ENCODE peak calls at places on chromosomes 12 and 14, in four cellular contexts. One of them, this sample, is unnamed.

GRCh38 chr12:27733052-27733656 is 22.5 kb downstream of the MRPS35 start:
- DNase-seq in stimulated activated CD4-positive, alpha-beta T cell treated with anti-CD3 and anti-CD28 coated beads, Interleukin-4, amount 100 ng/mL, for 48 hours: no peak
- DNase-seq in naive thymus-derived CD8-positive, alpha-beta T cell: no peak
- DNase-seq in activated T-cell treated with anti-CD3 and anti-CD28 coated beads, Interleukin-2, amount 50 U/mL, for 72 hours: peak; percentile 36
- DNase-seq in this sample: no peak

GRCh38 chr14:90534838-90535555 is 138.2 kb downstream of the CALM1 start:
- DNase-seq in stimulated activated CD4-positive, alpha-beta T cell treated with anti-CD3 and anti-CD28 coated beads, Interleukin-4, amount 100 ng/mL, for 48 hours: no peak
- DNase-seq in activated T-cell treated with anti-CD3 and anti-CD28 coated beads, Interleukin-2, amount 50 U/mL, for 72 hours: no peak
- DNase-seq in naive thymus-derived CD8-positive, alpha-beta T cell: peak; percentile 49
- DNase-seq in this sample: no peak

GRCh38 chr12:5904969-5905368 is 40.1 kb downstream of the ANO2 start:
- DNase-seq in activated T-cell treated with anti-CD3 and anti-CD28 coated beads, Interleukin-2, amount 50 U/mL, for 72 hours: no peak
- DNase-seq in stimulated activated CD4-positive, alpha-beta T cell treated with anti-CD3 and anti-CD28 coated beads, Interleukin-4, amount 100 ng/mL, for 48 hours: no peak
- DNase-seq in naive thymus-derived CD8-positive, alpha-beta T cell: no peak
- DNase-seq in this sample: no peak

GRCh38 chr14:101222362-101223090 is 319.0 kb upstream of the RTL1 start:
- DNase-seq in activated T-cell treated with anti-CD3 and anti-CD28 coated beads, Interleukin-2, amount 50 U/mL, for 72 hours: no peak
- DNase-seq in stimulated activated CD4-positive, alpha-beta T cell treated with anti-CD3 and anti-CD28 coated beads, Interleukin-4, amount 100 ng/mL, for 48 hours: no peak
- DNase-seq in naive thymus-derived CD8-positive, alpha-beta T cell: no peak
- DNase-seq in this sample: no peak

GRCh38 chr14:50062438-50063039 is 53.8 kb downstream of the VCPKMT start:
- DNase-seq in naive thymus-derived CD8-positive, alpha-beta T cell: peak; percentile 94
- DNase-seq in stimulated activated CD4-positive, alpha-beta T cell treated with anti-CD3 and anti-CD28 coated beads, Interleukin-4, amount 100 ng/mL, for 48 hours: peak; percentile 78
- DNase-seq in activated T-cell treated with anti-CD3 and anti-CD28 coated beads, Interleukin-2, amount 50 U/mL, for 72 hours: peak; percentile 84
- DNase-seq in this sample: no peak

GRCh38 chr12:66087365-66087943 is 43.1 kb downstream of the LLPH start:
- DNase-seq in naive thymus-derived CD8-positive, alpha-beta T cell: peak; percentile 72
- DNase-seq in activated T-cell treated with anti-CD3 and anti-CD28 coated beads, Interleukin-2, amount 50 U/mL, for 72 hours: peak; percentile 48
- DNase-seq in stimulated activated CD4-positive, alpha-beta T cell treated with anti-CD3 and anti-CD28 coated beads, Interleukin-4, amount 100 ng/mL, for 48 hours: peak; percentile 37
- DNase-seq in this sample: peak; percentile 82

GRCh38 chr14:101476258-101476930 is 84.9 kb upstream of the DIO3 start:
- DNase-seq in stimulated activated CD4-positive, alpha-beta T cell treated with anti-CD3 and anti-CD28 coated beads, Interleukin-4, amount 100 ng/mL, for 48 hours: no peak
- DNase-seq in naive thymus-derived CD8-positive, alpha-beta T cell: no peak
- DNase-seq in activated T-cell treated with anti-CD3 and anti-CD28 coated beads, Interleukin-2, amount 50 U/mL, for 72 hours: no peak
- DNase-seq in this sample: no peak

GRCh38 chr14:105294142-105294597 is 6.6 kb downstream of the BRF1 start:
- DNase-seq in naive thymus-derived CD8-positive, alpha-beta T cell: peak; percentile 90
- DNase-seq in activated T-cell treated with anti-CD3 and anti-CD28 coated beads, Interleukin-2, amount 50 U/mL, for 72 hours: peak; percentile 67
- DNase-seq in stimulated activated CD4-positive, alpha-beta T cell treated with anti-CD3 and anti-CD28 coated beads, Interleukin-4, amount 100 ng/mL, for 48 hours: peak; percentile 60
- DNase-seq in this sample: no peak

GRCh38 chr14:64696355-64696844 is 7.8 kb upstream of the PLEKHG3 start:
- DNase-seq in stimulated activated CD4-positive, alpha-beta T cell treated with anti-CD3 and anti-CD28 coated beads, Interleukin-4, amount 100 ng/mL, for 48 hours: no peak
- DNase-seq in activated T-cell treated with anti-CD3 and anti-CD28 coated beads, Interleukin-2, amount 50 U/mL, for 72 hours: no peak
- DNase-seq in naive thymus-derived CD8-positive, alpha-beta T cell: no peak
- DNase-seq in this sample: no peak

GRCh38 chr12:58728397-58728796 is 191.9 kb downstream of the LRIG3 start:
- DNase-seq in stimulated activated CD4-positive, alpha-beta T cell treated with anti-CD3 and anti-CD28 coated beads, Interleukin-4, amount 100 ng/mL, for 48 hours: no peak
- DNase-seq in activated T-cell treated with anti-CD3 and anti-CD28 coated beads, Interleukin-2, amount 50 U/mL, for 72 hours: no peak
- DNase-seq in naive thymus-derived CD8-positive, alpha-beta T cell: no peak
- DNase-seq in this sample: no peak

GRCh38 chr12:69085852-69086251 is 152.9 kb upstream of the CPM start:
- DNase-seq in naive thymus-derived CD8-positive, alpha-beta T cell: no peak
- DNase-seq in stimulated activated CD4-positive, alpha-beta T cell treated with anti-CD3 and anti-CD28 coated beads, Interleukin-4, amount 100 ng/mL, for 48 hours: no peak
- DNase-seq in activated T-cell treated with anti-CD3 and anti-CD28 coated beads, Interleukin-2, amount 50 U/mL, for 72 hours: no peak
- DNase-seq in this sample: no peak

GRCh38 chr14:88189040-88189839 is 133.8 kb downstream of the KCNK10 start:
- DNase-seq in naive thymus-derived CD8-positive, alpha-beta T cell: no peak
- DNase-seq in stimulated activated CD4-positive, alpha-beta T cell treated with anti-CD3 and anti-CD28 coated beads, Interleukin-4, amount 100 ng/mL, for 48 hours: peak; percentile 48
- DNase-seq in activated T-cell treated with anti-CD3 and anti-CD28 coated beads, Interleukin-2, amount 50 U/mL, for 72 hours: peak; percentile 65
- DNase-seq in this sample: peak; percentile 88

GRCh38 chr14:105894125-105894977 is 368.0 kb downstream of the TMEM121 start:
- DNase-seq in naive thymus-derived CD8-positive, alpha-beta T cell: peak; percentile 57
- DNase-seq in activated T-cell treated with anti-CD3 and anti-CD28 coated beads, Interleukin-2, amount 50 U/mL, for 72 hours: no peak
- DNase-seq in stimulated activated CD4-positive, alpha-beta T cell treated with anti-CD3 and anti-CD28 coated beads, Interleukin-4, amount 100 ng/mL, for 48 hours: no peak
- DNase-seq in this sample: no peak

GRCh38 chr12:94561943-94562411 is 88.4 kb downstream of the TMCC3 start:
- DNase-seq in stimulated activated CD4-positive, alpha-beta T cell treated with anti-CD3 and anti-CD28 coated beads, Interleukin-4, amount 100 ng/mL, for 48 hours: no peak
- DNase-seq in naive thymus-derived CD8-positive, alpha-beta T cell: no peak
- DNase-seq in activated T-cell treated with anti-CD3 and anti-CD28 coated beads, Interleukin-2, amount 50 U/mL, for 72 hours: no peak
- DNase-seq in this sample: peak; percentile 93

GRCh38 chr12:28780096-28780495 is 369.0 kb upstream of the FAR2 start:
- DNase-seq in naive thymus-derived CD8-positive, alpha-beta T cell: no peak
- DNase-seq in activated T-cell treated with anti-CD3 and anti-CD28 coated beads, Interleukin-2, amount 50 U/mL, for 72 hours: no peak
- DNase-seq in stimulated activated CD4-positive, alpha-beta T cell treated with anti-CD3 and anti-CD28 coated beads, Interleukin-4, amount 100 ng/mL, for 48 hours: no peak
- DNase-seq in this sample: no peak

GRCh38 chr14:60313093-60313492 is 64.1 kb downstream of the PPM1A start:
- DNase-seq in activated T-cell treated with anti-CD3 and anti-CD28 coated beads, Interleukin-2, amount 50 U/mL, for 72 hours: no peak
- DNase-seq in naive thymus-derived CD8-positive, alpha-beta T cell: no peak
- DNase-seq in stimulated activated CD4-positive, alpha-beta T cell treated with anti-CD3 and anti-CD28 coated beads, Interleukin-4, amount 100 ng/mL, for 48 hours: no peak
- DNase-seq in this sample: no peak

GRCh38 chr12:40499856-40500255 is 192.4 kb upstream of the CNTN1 start:
- DNase-seq in stimulated activated CD4-positive, alpha-beta T cell treated with anti-CD3 and anti-CD28 coated beads, Interleukin-4, amount 100 ng/mL, for 48 hours: no peak
- DNase-seq in activated T-cell treated with anti-CD3 and anti-CD28 coated beads, Interleukin-2, amount 50 U/mL, for 72 hours: no peak
- DNase-seq in naive thymus-derived CD8-positive, alpha-beta T cell: no peak
- DNase-seq in this sample: no peak

GRCh38 chr14:94646481-94646880 is 34.3 kb downstream of the SERPINA3 start:
- DNase-seq in naive thymus-derived CD8-positive, alpha-beta T cell: no peak
- DNase-seq in activated T-cell treated with anti-CD3 and anti-CD28 coated beads, Interleukin-2, amount 50 U/mL, for 72 hours: no peak
- DNase-seq in stimulated activated CD4-positive, alpha-beta T cell treated with anti-CD3 and anti-CD28 coated beads, Interleukin-4, amount 100 ng/mL, for 48 hours: no peak
- DNase-seq in this sample: no peak

GRCh38 chr14:70282666-70283065 is 76.8 kb downstream of the COX16 start:
- DNase-seq in naive thymus-derived CD8-positive, alpha-beta T cell: no peak
- DNase-seq in stimulated activated CD4-positive, alpha-beta T cell treated with anti-CD3 and anti-CD28 coated beads, Interleukin-4, amount 100 ng/mL, for 48 hours: no peak
- DNase-seq in activated T-cell treated with anti-CD3 and anti-CD28 coated beads, Interleukin-2, amount 50 U/mL, for 72 hours: no peak
- DNase-seq in this sample: peak; percentile 42

GRCh38 chr14:82635931-82636330 is 1102.3 kb upstream of the SEL1L start:
- DNase-seq in stimulated activated CD4-positive, alpha-beta T cell treated with anti-CD3 and anti-CD28 coated beads, Interleukin-4, amount 100 ng/mL, for 48 hours: no peak
- DNase-seq in naive thymus-derived CD8-positive, alpha-beta T cell: no peak
- DNase-seq in activated T-cell treated with anti-CD3 and anti-CD28 coated beads, Interleukin-2, amount 50 U/mL, for 72 hours: no peak
- DNase-seq in this sample: no peak

GRCh38 chr14:69580009-69580577 is 5.4 kb upstream of the CCDC177 start:
- DNase-seq in stimulated activated CD4-positive, alpha-beta T cell treated with anti-CD3 and anti-CD28 coated beads, Interleukin-4, amount 100 ng/mL, for 48 hours: no peak
- DNase-seq in naive thymus-derived CD8-positive, alpha-beta T cell: no peak
- DNase-seq in activated T-cell treated with anti-CD3 and anti-CD28 coated beads, Interleukin-2, amount 50 U/mL, for 72 hours: no peak
- DNase-seq in this sample: no peak

GRCh38 chr14:60753264-60754126 is 18.9 kb downstream of the MNAT1 start:
- DNase-seq in stimulated activated CD4-positive, alpha-beta T cell treated with anti-CD3 and anti-CD28 coated beads, Interleukin-4, amount 100 ng/mL, for 48 hours: peak; percentile 30
- DNase-seq in naive thymus-derived CD8-positive, alpha-beta T cell: peak; percentile 82
- DNase-seq in activated T-cell treated with anti-CD3 and anti-CD28 coated beads, Interleukin-2, amount 50 U/mL, for 72 hours: peak; percentile 71
- DNase-seq in this sample: no peak

GRCh38 chr12:11868027-11868426 is 202.7 kb upstream of the BCL2L14 start:
- DNase-seq in stimulated activated CD4-positive, alpha-beta T cell treated with anti-CD3 and anti-CD28 coated beads, Interleukin-4, amount 100 ng/mL, for 48 hours: no peak
- DNase-seq in naive thymus-derived CD8-positive, alpha-beta T cell: no peak
- DNase-seq in activated T-cell treated with anti-CD3 and anti-CD28 coated beads, Interleukin-2, amount 50 U/mL, for 72 hours: no peak
- DNase-seq in this sample: no peak

GRCh38 chr12:32644455-32644854 is 34.6 kb upstream of the DNM1L start:
- DNase-seq in naive thymus-derived CD8-positive, alpha-beta T cell: no peak
- DNase-seq in stimulated activated CD4-positive, alpha-beta T cell treated with anti-CD3 and anti-CD28 coated beads, Interleukin-4, amount 100 ng/mL, for 48 hours: no peak
- DNase-seq in activated T-cell treated with anti-CD3 and anti-CD28 coated beads, Interleukin-2, amount 50 U/mL, for 72 hours: no peak
- DNase-seq in this sample: no peak

GRCh38 chr14:62718629-62719028 is 326.6 kb downstream of the KCNH5 start:
- DNase-seq in activated T-cell treated with anti-CD3 and anti-CD28 coated beads, Interleukin-2, amount 50 U/mL, for 72 hours: no peak
- DNase-seq in stimulated activated CD4-positive, alpha-beta T cell treated with anti-CD3 and anti-CD28 coated beads, Interleukin-4, amount 100 ng/mL, for 48 hours: no peak
- DNase-seq in naive thymus-derived CD8-positive, alpha-beta T cell: no peak
- DNase-seq in this sample: no peak

GRCh38 chr14:63647696-63648410 is 6.2 kb upstream of the WDR89 start:
- DNase-seq in naive thymus-derived CD8-positive, alpha-beta T cell: no peak
- DNase-seq in activated T-cell treated with anti-CD3 and anti-CD28 coated beads, Interleukin-2, amount 50 U/mL, for 72 hours: no peak
- DNase-seq in stimulated activated CD4-positive, alpha-beta T cell treated with anti-CD3 and anti-CD28 coated beads, Interleukin-4, amount 100 ng/mL, for 48 hours: no peak
- DNase-seq in this sample: no peak

GRCh38 chr14:31568671-31569070 is 7.5 kb downstream of the NUBPL start:
- DNase-seq in naive thymus-derived CD8-positive, alpha-beta T cell: no peak
- DNase-seq in stimulated activated CD4-positive, alpha-beta T cell treated with anti-CD3 and anti-CD28 coated beads, Interleukin-4, amount 100 ng/mL, for 48 hours: no peak
- DNase-seq in activated T-cell treated with anti-CD3 and anti-CD28 coated beads, Interleukin-2, amount 50 U/mL, for 72 hours: no peak
- DNase-seq in this sample: no peak

GRCh38 chr12:95335948-95336347 is 118.3 kb downstream of the VEZT start:
- DNase-seq in naive thymus-derived CD8-positive, alpha-beta T cell: no peak
- DNase-seq in activated T-cell treated with anti-CD3 and anti-CD28 coated beads, Interleukin-2, amount 50 U/mL, for 72 hours: no peak
- DNase-seq in stimulated activated CD4-positive, alpha-beta T cell treated with anti-CD3 and anti-CD28 coated beads, Interleukin-4, amount 100 ng/mL, for 48 hours: no peak
- DNase-seq in this sample: no peak

GRCh38 chr14:65334765-65335411 is 77.6 kb upstream of the FUT8 start:
- DNase-seq in activated T-cell treated with anti-CD3 and anti-CD28 coated beads, Interleukin-2, amount 50 U/mL, for 72 hours: no peak
- DNase-seq in naive thymus-derived CD8-positive, alpha-beta T cell: no peak
- DNase-seq in stimulated activated CD4-positive, alpha-beta T cell treated with anti-CD3 and anti-CD28 coated beads, Interleukin-4, amount 100 ng/mL, for 48 hours: no peak
- DNase-seq in this sample: no peak

GRCh38 chr12:129662184-129662583 is 241.6 kb downstream of the TMEM132D start:
- DNase-seq in activated T-cell treated with anti-CD3 and anti-CD28 coated beads, Interleukin-2, amount 50 U/mL, for 72 hours: no peak
- DNase-seq in naive thymus-derived CD8-positive, alpha-beta T cell: no peak
- DNase-seq in stimulated activated CD4-positive, alpha-beta T cell treated with anti-CD3 and anti-CD28 coated beads, Interleukin-4, amount 100 ng/mL, for 48 hours: no peak
- DNase-seq in this sample: no peak

GRCh38 chr14:78673845-78674244 is 503.7 kb downstream of the NRXN3 start:
- DNase-seq in naive thymus-derived CD8-positive, alpha-beta T cell: no peak
- DNase-seq in stimulated activated CD4-positive, alpha-beta T cell treated with anti-CD3 and anti-CD28 coated beads, Interleukin-4, amount 100 ng/mL, for 48 hours: no peak
- DNase-seq in activated T-cell treated with anti-CD3 and anti-CD28 coated beads, Interleukin-2, amount 50 U/mL, for 72 hours: no peak
- DNase-seq in this sample: no peak